ENCODE peak calls at places on chromosome X, in six cellular contexts. T, B, G, A, R and N are unnamed samples.

GRCh38 chrX:10725071-10725470 is 104.7 kb upstream of the MID1 start:
- DNase-seq in A (no peak), T (peak; percentile 3), G (peak; percentile 4), R (peak; percentile 50), B (no peak), N (peak; percentile 28)

GRCh38 chrX:94751611-94752010 is 1077.6 kb downstream of the FAM133A start:
- DNase-seq in B (peak; percentile 1), R (no peak), G (no peak), T (no peak), A (no peak), N (peak; percentile 56)

GRCh38 chrX:80578518-80579105 is 158.4 kb downstream of the TENT5D start:
- DNase-seq in B (no peak), R (peak; percentile 40), G (peak; percentile 6), A (no peak), T (peak; percentile 10), N (peak; percentile 43)

GRCh38 chrX:151703487-151703886 is 8.2 kb downstream of the PRRG3 start:
- DNase-seq in B (no peak), G (no peak), R (no peak), T (no peak), A (no peak), N (no peak)

GRCh38 chrX:134669378-134670098 is 11.3 kb upstream of the PLAC1 start:
- DNase-seq in T (peak; percentile 94), G (peak; percentile 93), B (no peak), R (no peak), A (no peak), N (peak; percentile 60)

GRCh38 chrX:17242470-17242869 is 132.5 kb upstream of the NHS start:
- DNase-seq in B (peak; percentile 42), A (peak; percentile 1), T (peak; percentile 18), G (peak; percentile 55), R (peak; percentile 78), N (peak; percentile 19)

GRCh38 chrX:70301716-70302115 is 11.8 kb downstream of the KIF4A start:
- DNase-seq in T (peak; percentile 85), R (no peak), B (no peak), G (peak; percentile 52), A (no peak), N (peak; percentile 0)

GRCh38 chrX:118802857-118803256 is 20.8 kb upstream of the ZCCHC12 start:
- DNase-seq in B (no peak), G (peak; percentile 35), T (peak; percentile 17), A (no peak), R (no peak), N (no peak)

GRCh38 chrX:151801980-151802379 is 67.4 kb downstream of the CNGA2 start:
- DNase-seq in A (no peak), T (no peak), G (no peak), B (no peak), R (peak; percentile 47), N (peak; percentile 15)

GRCh38 chrX:95058815-95059214 is 1384.8 kb downstream of the FAM133A start:
- DNase-seq in R (peak; percentile 74), A (no peak), T (peak; percentile 65), G (peak; percentile 58), B (no peak), N (no peak)

GRCh38 chrX:107978707-107979307 is 3.4 kb downstream of the TEX13B start:
- DNase-seq in R (peak; percentile 41), A (no peak), G (peak; percentile 19), B (peak; percentile 20), T (peak; percentile 37), N (peak; percentile 59)

GRCh38 chrX:83916525-83916924 is 55.6 kb downstream of the CYLC1 start:
- DNase-seq in T (peak; percentile 7), R (peak; percentile 47), B (no peak), G (peak; percentile 11), A (no peak), N (peak; percentile 34)

GRCh38 chrX:17564689-17565409 is 172.4 kb upstream of the SCML1 start:
- DNase-seq in T (peak; percentile 7), A (no peak), B (no peak), R (no peak), G (no peak), N (no peak)

GRCh38 chrX:99242001-99242400 is 1168.1 kb downstream of the PCDH19 start:
- DNase-seq in T (no peak), B (no peak), G (no peak), R (no peak), A (peak; percentile 70), N (peak; percentile 83)

GRCh38 chrX:10549280-10549679 is 71.1 kb downstream of the MID1 start:
- DNase-seq in B (no peak), R (no peak), T (no peak), A (no peak), G (no peak), N (no peak)

GRCh38 chrX:154374361-154375155 is at the start of gene FLNA:
- DNase-seq in A (no peak), T (peak; percentile 14), G (no peak), R (peak; percentile 35), B (no peak), N (peak; percentile 51)

GRCh38 chrX:41449138-41449537 is 2.0 kb downstream of the NYX start:
- DNase-seq in A (no peak), G (no peak), T (no peak), B (no peak), R (no peak), N (no peak)

GRCh38 chrX:155027509-155028066 is 944 bp downstream of the FUNDC2 start:
- DNase-seq in T (peak; percentile 88), G (peak; percentile 70), A (no peak), R (peak; percentile 48), B (no peak), N (peak; percentile 4)

GRCh38 chrX:15745179-15745578 is 7.1 kb downstream of the CA5B start:
- DNase-seq in G (peak; percentile 52), B (no peak), T (peak; percentile 55), R (no peak), A (no peak), N (no peak)

GRCh38 chrX:139708067-139708466 is at the start of gene MCF2:
- DNase-seq in B (no peak), A (no peak), T (no peak), R (no peak), G (no peak), N (no peak)

DNA sequence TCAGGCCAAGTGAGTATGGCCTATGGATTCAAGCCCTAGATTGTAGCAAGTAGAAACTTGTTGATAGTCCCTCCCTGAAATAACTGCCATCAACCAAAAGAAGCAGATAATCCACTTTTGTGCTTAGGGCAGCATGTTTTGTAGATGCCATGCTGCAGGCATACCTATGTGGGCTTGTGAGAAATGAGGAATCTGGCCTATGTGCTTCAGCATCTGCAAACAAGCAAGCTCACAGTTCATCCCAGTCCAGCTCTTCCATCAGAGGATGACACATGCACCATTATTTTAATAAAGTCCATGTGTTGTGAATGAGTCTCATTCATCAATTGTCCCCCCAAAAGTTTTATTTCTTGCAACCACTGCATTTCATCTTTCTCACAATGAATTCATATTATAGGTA is 421.9 kb upstream of the DIPK2B start:
- DNase-seq in B (no peak), A (no peak), G (peak; percentile 65), T (peak; percentile 15), R (peak; percentile 50), N (no peak)
- H3K9ac ChIP-seq in B (no peak overlapping the region), A (no peak overlapping the region), G (peak overlapping the region; percentile 6), T (peak overlapping the region; percentile 90), R (no peak overlapping the region), N (no peak overlapping the region)

GRCh38 chrX:2788980-2789379 is 37.1 kb downstream of the XG start:
- DNase-seq in R (peak; percentile 44), G (no peak), B (no peak), T (no peak), A (no peak), N (no peak)

GRCh38 chrX:2789569-2789968 is 37.7 kb downstream of the XG start:
- DNase-seq in B (no peak), G (no peak), A (no peak), R (no peak), T (no peak), N (no peak)

GRCh38 chrX:2793752-2794151 is 35.0 kb upstream of the GYG2 start:
- DNase-seq in T (no peak), R (no peak), B (no peak), A (no peak), G (no peak), N (no peak)

DNA sequence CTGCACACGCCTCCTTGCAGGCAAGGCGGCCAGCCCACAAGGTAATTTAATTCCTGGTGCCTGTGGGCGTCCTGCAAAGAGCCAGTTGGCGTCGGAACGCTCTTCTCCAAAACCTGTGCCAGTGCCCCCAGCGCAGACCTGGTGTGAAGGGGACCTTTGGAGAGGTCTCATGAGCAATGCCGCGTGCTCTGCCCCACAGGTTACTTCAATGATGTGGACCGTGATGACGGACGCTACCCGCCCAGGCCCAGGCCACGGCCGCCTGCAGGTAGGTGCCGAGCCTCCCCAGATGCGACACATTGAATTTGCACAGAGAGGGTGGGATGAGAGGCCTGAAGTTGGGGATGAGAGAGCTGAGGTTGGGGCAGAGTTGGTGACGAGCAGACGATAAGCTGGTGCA is 34.4 kb upstream of the GYG2 start:
- DNase-seq in T (no peak), G (no peak), B (no peak), R (no peak), A (no peak), N (no peak)
- H3K36me3 ChIP-seq in T (no peaks in the 10 kb centered on the region), G (no peaks in the 10 kb centered on the region), B (no peaks in the 10 kb centered on the region), R (no peaks in the 10 kb centered on the region), A (no peaks in the 10 kb centered on the region), N (no peaks in the 10 kb centered on the region)

GRCh38 chrX:22338740-22339139 is 66.0 kb downstream of the CBLL2 start:
- DNase-seq in R (peak; percentile 39), A (no peak), G (peak; percentile 66), B (no peak), T (peak; percentile 32), N (peak; percentile 3)

GRCh38 chrX:22343192-22343591 is 70.5 kb downstream of the CBLL2 start:
- DNase-seq in B (no peak), R (no peak), T (no peak), G (no peak), A (no peak), N (no peak)

GRCh38 chrX:22339459-22339858 is 66.7 kb downstream of the CBLL2 start:
- DNase-seq in T (no peak), B (no peak), A (no peak), G (no peak), R (no peak), N (no peak)

GRCh38 chrX:22345884-22346283 is 73.2 kb downstream of the CBLL2 start:
- DNase-seq in A (no peak), R (no peak), G (peak; percentile 26), T (no peak), B (no peak), N (no peak)

GRCh38 chrX:22340022-22340616 is 67.4 kb downstream of the CBLL2 start:
- DNase-seq in B (no peak), T (no peak), R (no peak), G (no peak), A (no peak), N (no peak)
- H2BK5ac ChIP-seq in B (no peak overlapping the region), T (no peak overlapping the region), R (no peak overlapping the region), G (no peak overlapping the region), A (no peak overlapping the region), N (no peak overlapping the region)

DNA sequence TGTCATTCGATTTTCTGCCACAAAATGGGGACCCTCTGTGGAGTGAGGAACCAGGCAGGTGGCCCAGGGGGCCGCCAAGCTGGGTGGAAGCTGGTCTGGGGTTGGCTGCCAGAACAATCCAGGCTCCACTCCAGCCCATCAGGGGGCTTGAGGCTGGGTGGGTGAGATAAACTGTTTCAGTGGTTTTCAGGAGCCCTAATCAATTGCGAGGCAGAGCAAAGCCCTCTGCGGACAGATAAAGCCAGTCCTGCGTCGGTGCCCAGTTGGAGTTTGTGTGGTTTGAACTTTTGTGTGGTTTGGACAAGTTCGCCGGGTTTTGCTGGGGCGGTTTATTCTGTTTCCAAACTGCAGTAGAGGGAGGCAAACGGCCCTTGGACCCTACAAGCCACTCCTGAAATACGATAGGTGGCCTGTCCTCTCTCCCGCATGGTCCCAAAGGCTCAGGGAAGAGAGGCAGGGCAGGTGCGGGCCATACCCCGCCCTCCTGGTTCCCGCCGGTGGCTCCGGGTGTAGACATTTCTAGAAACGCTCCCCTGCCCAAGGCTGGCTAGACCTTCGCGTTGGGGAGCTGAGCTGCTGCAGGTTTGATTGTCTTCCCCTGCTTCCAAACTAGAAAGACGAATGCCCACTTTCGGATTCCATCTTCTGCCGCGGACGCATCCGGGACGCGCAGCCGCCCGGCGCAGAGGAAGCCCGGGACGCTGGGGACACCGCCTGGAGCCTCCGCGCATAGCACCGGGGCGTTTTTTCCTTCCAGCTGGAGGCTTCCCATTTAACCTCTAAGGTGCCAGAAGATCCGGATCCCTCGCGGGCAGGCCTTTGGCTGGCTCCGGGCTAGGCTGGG is 169.0 kb upstream of the BCOR start:
- DNase-seq in R (peak; percentile 73), T (peak; percentile 79), A (peak; percentile 19), G (peak; percentile 56), B (peak; percentile 44), N (peak; percentile 70)
- H3K9ac ChIP-seq in R (no peak overlapping the region), T (peak overlapping the region; percentile 76), A (no peak overlapping the region), G (peak overlapping the region; percentile 76), B (no peak overlapping the region), N (peak overlapping the region; percentile 48)